ENCODE peak calls at places on chromosome 6, in six cellular contexts. One of them, this sample, is unnamed.

GRCh38 chr6:80771941-80772340 is 665.5 kb downstream of the BCKDHB start:
- DNase-seq in T follicular helper cell: no peak
- DNase-seq in activated T-cell treated with anti-CD3 and anti-CD28 coated beads, Interleukin-2, amount 50 U/mL, for 72 hours: no peak
- DNase-seq in cardiac fibroblast: peak; percentile 57
- DNase-seq in stimulated activated CD8-positive, alpha-beta memory T cell treated with anti-CD3 and anti-CD28 coated beads, Interleukin-7, amount 100 ng/mL, for 4 hours: no peak
- DNase-seq in HTR-8/SVneo: no peak
- DNase-seq in this sample: peak; percentile 45

GRCh38 chr6:79777713-79778579 is 146.8 kb downstream of the SH3BGRL2 start:
- DNase-seq in HTR-8/SVneo: peak; percentile 85
- DNase-seq in cardiac fibroblast: peak; percentile 76
- DNase-seq in stimulated activated CD8-positive, alpha-beta memory T cell treated with anti-CD3 and anti-CD28 coated beads, Interleukin-7, amount 100 ng/mL, for 4 hours: peak; percentile 78
- DNase-seq in activated T-cell treated with anti-CD3 and anti-CD28 coated beads, Interleukin-2, amount 50 U/mL, for 72 hours: peak; percentile 89
- DNase-seq in T follicular helper cell: peak; percentile 73
- DNase-seq in this sample: peak; percentile 67

GRCh38 chr6:166485651-166486535 is 100.6 kb downstream of the RAMACL start:
- DNase-seq in cardiac fibroblast: no peak
- DNase-seq in T follicular helper cell: no peak
- DNase-seq in HTR-8/SVneo: no peak
- DNase-seq in stimulated activated CD8-positive, alpha-beta memory T cell treated with anti-CD3 and anti-CD28 coated beads, Interleukin-7, amount 100 ng/mL, for 4 hours: no peak
- DNase-seq in activated T-cell treated with anti-CD3 and anti-CD28 coated beads, Interleukin-2, amount 50 U/mL, for 72 hours: no peak
- DNase-seq in this sample: no peak

GRCh38 chr6:89310929-89311328 is 4.2 kb downstream of the GABRR2 start:
- DNase-seq in stimulated activated CD8-positive, alpha-beta memory T cell treated with anti-CD3 and anti-CD28 coated beads, Interleukin-7, amount 100 ng/mL, for 4 hours: no peak
- DNase-seq in activated T-cell treated with anti-CD3 and anti-CD28 coated beads, Interleukin-2, amount 50 U/mL, for 72 hours: no peak
- DNase-seq in cardiac fibroblast: peak; percentile 24
- DNase-seq in HTR-8/SVneo: peak; percentile 62
- DNase-seq in T follicular helper cell: no peak
- DNase-seq in this sample: no peak

GRCh38 chr6:14635933-14636599 is 518.5 kb downstream of the CD83 start:
- DNase-seq in HTR-8/SVneo: no peak
- DNase-seq in activated T-cell treated with anti-CD3 and anti-CD28 coated beads, Interleukin-2, amount 50 U/mL, for 72 hours: peak; percentile 29
- DNase-seq in stimulated activated CD8-positive, alpha-beta memory T cell treated with anti-CD3 and anti-CD28 coated beads, Interleukin-7, amount 100 ng/mL, for 4 hours: no peak
- DNase-seq in T follicular helper cell: no peak
- DNase-seq in cardiac fibroblast: no peak
- DNase-seq in this sample: no peak

GRCh38 chr6:11172501-11173337 is 59.7 kb downstream of the NEDD9 start:
- DNase-seq in T follicular helper cell: peak; percentile 63
- DNase-seq in cardiac fibroblast: peak; percentile 68
- DNase-seq in HTR-8/SVneo: peak; percentile 48
- DNase-seq in stimulated activated CD8-positive, alpha-beta memory T cell treated with anti-CD3 and anti-CD28 coated beads, Interleukin-7, amount 100 ng/mL, for 4 hours: peak; percentile 61
- DNase-seq in activated T-cell treated with anti-CD3 and anti-CD28 coated beads, Interleukin-2, amount 50 U/mL, for 72 hours: peak; percentile 75
- DNase-seq in this sample: peak; percentile 41

GRCh38 chr6:33144373-33144772 is 47.9 kb downstream of the COL11A2 start:
- DNase-seq in stimulated activated CD8-positive, alpha-beta memory T cell treated with anti-CD3 and anti-CD28 coated beads, Interleukin-7, amount 100 ng/mL, for 4 hours: no peak
- DNase-seq in T follicular helper cell: no peak
- DNase-seq in activated T-cell treated with anti-CD3 and anti-CD28 coated beads, Interleukin-2, amount 50 U/mL, for 72 hours: no peak
- DNase-seq in cardiac fibroblast: no peak
- DNase-seq in HTR-8/SVneo: no peak
- DNase-seq in this sample: no peak

GRCh38 chr6:129748212-129748900 is 38.4 kb upstream of the ARHGAP18 start:
- DNase-seq in T follicular helper cell: peak; percentile 26
- DNase-seq in HTR-8/SVneo: no peak
- DNase-seq in stimulated activated CD8-positive, alpha-beta memory T cell treated with anti-CD3 and anti-CD28 coated beads, Interleukin-7, amount 100 ng/mL, for 4 hours: peak; percentile 43
- DNase-seq in cardiac fibroblast: peak; percentile 77
- DNase-seq in activated T-cell treated with anti-CD3 and anti-CD28 coated beads, Interleukin-2, amount 50 U/mL, for 72 hours: peak; percentile 74
- DNase-seq in this sample: peak; percentile 84

GRCh38 chr6:6588064-6588923 is at the start of gene LY86:
- DNase-seq in activated T-cell treated with anti-CD3 and anti-CD28 coated beads, Interleukin-2, amount 50 U/mL, for 72 hours: peak; percentile 19
- DNase-seq in HTR-8/SVneo: no peak
- DNase-seq in stimulated activated CD8-positive, alpha-beta memory T cell treated with anti-CD3 and anti-CD28 coated beads, Interleukin-7, amount 100 ng/mL, for 4 hours: no peak
- DNase-seq in T follicular helper cell: no peak
- DNase-seq in cardiac fibroblast: no peak
- DNase-seq in this sample: no peak

GRCh38 chr6:130322673-130323268 is 43.0 kb upstream of the TMEM200A start:
- DNase-seq in T follicular helper cell: peak; percentile 38
- DNase-seq in cardiac fibroblast: peak; percentile 87
- DNase-seq in activated T-cell treated with anti-CD3 and anti-CD28 coated beads, Interleukin-2, amount 50 U/mL, for 72 hours: peak; percentile 40
- DNase-seq in HTR-8/SVneo: peak; percentile 31
- DNase-seq in stimulated activated CD8-positive, alpha-beta memory T cell treated with anti-CD3 and anti-CD28 coated beads, Interleukin-7, amount 100 ng/mL, for 4 hours: peak; percentile 55
- DNase-seq in this sample: peak; percentile 46

GRCh38 chr6:73234732-73235131 is 9.4 kb upstream of the KHDC1L start:
- DNase-seq in activated T-cell treated with anti-CD3 and anti-CD28 coated beads, Interleukin-2, amount 50 U/mL, for 72 hours: no peak
- DNase-seq in HTR-8/SVneo: peak; percentile 21
- DNase-seq in cardiac fibroblast: peak; percentile 88
- DNase-seq in stimulated activated CD8-positive, alpha-beta memory T cell treated with anti-CD3 and anti-CD28 coated beads, Interleukin-7, amount 100 ng/mL, for 4 hours: no peak
- DNase-seq in T follicular helper cell: no peak
- DNase-seq in this sample: no peak

GRCh38 chr6:69933239-69933638 is 66.9 kb downstream of the COL19A1 start:
- DNase-seq in activated T-cell treated with anti-CD3 and anti-CD28 coated beads, Interleukin-2, amount 50 U/mL, for 72 hours: no peak
- DNase-seq in cardiac fibroblast: peak; percentile 53
- DNase-seq in HTR-8/SVneo: no peak
- DNase-seq in T follicular helper cell: no peak
- DNase-seq in stimulated activated CD8-positive, alpha-beta memory T cell treated with anti-CD3 and anti-CD28 coated beads, Interleukin-7, amount 100 ng/mL, for 4 hours: no peak
- DNase-seq in this sample: no peak

This sample was measured in ACHN.